ENCODE peak calls at places on chromosome 6, in four cellular contexts. One of them, this sample, is unnamed.
A peak's percentile ranks its signal among the peaks of the same experiment; 100 is the strongest.

GRCh38 chr6:1426416-1426815 is 37.0 kb downstream of the FOXF2 start:
- DNase-seq in GM23338: no peak
- DNase-seq in hepatocyte: no peak
- DNase-seq in OCI-LY7: no peak
- DNase-seq in this sample: no peak

GRCh38 chr6:12967686-12968085 is 251.1 kb downstream of the PHACTR1 start:
- DNase-seq in GM23338: no peak
- DNase-seq in hepatocyte: no peak
- DNase-seq in OCI-LY7: no peak
- DNase-seq in this sample: peak; percentile 70

GRCh38 chr6:127481081-127481480 is 21.9 kb upstream of the KIAA0408 start:
- DNase-seq in GM23338: no peak
- DNase-seq in hepatocyte: no peak
- DNase-seq in OCI-LY7: no peak
- DNase-seq in this sample: no peak

GRCh38 chr6:137641474-137642077 is 147.4 kb upstream of the OLIG3 start:
- DNase-seq in GM23338: peak; percentile 84
- DNase-seq in hepatocyte: peak; percentile 84
- DNase-seq in OCI-LY7: peak; percentile 76
- DNase-seq in this sample: peak; percentile 85

GRCh38 chr6:11265932-11266331 is 33.5 kb upstream of the NEDD9 start:
- DNase-seq in GM23338: no peak
- DNase-seq in hepatocyte: no peak
- DNase-seq in OCI-LY7: no peak
- DNase-seq in this sample: no peak

GRCh38 chr6:7173843-7174503 is 66.2 kb downstream of the RREB1 start:
- DNase-seq in GM23338: peak; percentile 66
- DNase-seq in hepatocyte: no peak
- DNase-seq in OCI-LY7: no peak
- DNase-seq in this sample: no peak

GRCh38 chr6:164252952-164253351 is 838.4 kb downstream of the QKI start:
- DNase-seq in GM23338: peak; percentile 44
- DNase-seq in hepatocyte: peak; percentile 26
- DNase-seq in OCI-LY7: no peak
- DNase-seq in this sample: peak; percentile 22

GRCh38 chr6:30130887-30131862 is 4.8 kb upstream of the TRIM40 start:
- DNase-seq in GM23338: peak; percentile 92
- DNase-seq in hepatocyte: peak; percentile 93
- DNase-seq in OCI-LY7: peak; percentile 89
- DNase-seq in this sample: peak; percentile 91

GRCh38 chr6:45690846-45691245 is 313.1 kb upstream of the SUPT3H start:
- DNase-seq in GM23338: no peak
- DNase-seq in hepatocyte: no peak
- DNase-seq in OCI-LY7: no peak
- DNase-seq in this sample: peak; percentile 49

GRCh38 chr6:50249493-50249892 is 199.8 kb upstream of the DEFB112 start:
- DNase-seq in GM23338: no peak
- DNase-seq in hepatocyte: no peak
- DNase-seq in OCI-LY7: no peak
- DNase-seq in this sample: no peak

GRCh38 chr6:149923327-149923986 is 536 bp upstream of the RAET1G start:
- DNase-seq in GM23338: no peak
- DNase-seq in hepatocyte: peak; percentile 14
- DNase-seq in OCI-LY7: no peak
- DNase-seq in this sample: no peak

GRCh38 chr6:15498640-15499039 is 164.2 kb downstream of the DTNBP1 start:
- DNase-seq in GM23338: no peak
- DNase-seq in hepatocyte: no peak
- DNase-seq in OCI-LY7: no peak
- DNase-seq in this sample: peak; percentile 52
- H3K36me3 ChIP-seq in GM23338: peaks cover 52% of the 10 kb centered on the region
- H3K36me3 ChIP-seq in hepatocyte: no peaks in the 10 kb centered on the region
- H3K36me3 ChIP-seq in OCI-LY7: peaks cover 3% of the 10 kb centered on the region
- H3K36me3 ChIP-seq in this sample: peaks cover 9% of the 10 kb centered on the region

DNA sequence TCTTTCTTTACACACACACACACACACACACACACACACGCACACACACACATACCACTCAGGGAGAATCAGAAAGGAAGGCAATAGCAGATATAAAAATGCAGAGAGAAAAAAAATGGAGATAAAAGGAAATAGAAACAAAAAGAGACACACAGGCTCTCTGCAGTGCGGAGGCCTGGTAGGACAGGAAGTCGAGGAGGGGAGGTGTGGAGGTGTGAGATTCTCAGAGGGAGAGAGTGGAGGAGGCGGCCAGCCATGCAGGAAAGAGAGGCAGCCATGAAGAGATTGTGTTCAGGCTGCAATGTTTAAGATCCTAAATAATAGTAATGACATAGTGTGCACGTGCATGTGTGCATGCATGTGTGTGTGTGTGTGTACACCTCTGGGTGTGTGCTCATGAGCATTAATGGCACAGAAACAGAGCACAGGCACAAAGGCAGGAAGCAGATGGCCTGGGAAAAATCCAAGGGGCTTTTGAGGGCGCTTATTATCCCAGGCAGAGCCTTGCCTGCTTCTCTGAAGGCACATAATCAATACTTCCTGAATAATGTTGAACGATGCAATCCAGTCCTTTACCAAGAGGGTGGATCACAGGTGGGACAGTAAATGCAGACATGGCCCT is 202.1 kb upstream of the LRFN2 start:
- DNase-seq in GM23338: peak; percentile 28
- DNase-seq in hepatocyte: no peak
- DNase-seq in OCI-LY7: no peak
- DNase-seq in this sample: no peak
- TF ChIP-seq EZH2phosphoT487 in GM23338: no peak
- TF ChIP-seq EZH2phosphoT487 in hepatocyte: no peak
- TF ChIP-seq EZH2phosphoT487 in OCI-LY7: no peak
- TF ChIP-seq EZH2phosphoT487 in this sample: no peak

GRCh38 chr6:72689107-72689954 is 67.5 kb downstream of the KCNQ5 start:
- DNase-seq in GM23338: no peak
- DNase-seq in hepatocyte: no peak
- DNase-seq in OCI-LY7: peak; percentile 8
- DNase-seq in this sample: peak; percentile 58
- H3K36me3 ChIP-seq in GM23338: no peaks in the 10 kb centered on the region
- H3K36me3 ChIP-seq in hepatocyte: no peaks in the 10 kb centered on the region
- H3K36me3 ChIP-seq in OCI-LY7: peaks cover 28% of the 10 kb centered on the region
- H3K36me3 ChIP-seq in this sample: peaks cover 7% of the 10 kb centered on the region

GRCh38 chr6:35049885-35050284 is 91.3 kb downstream of the TCP11 start:
- DNase-seq in GM23338: no peak
- DNase-seq in hepatocyte: peak; percentile 61
- DNase-seq in OCI-LY7: no peak
- DNase-seq in this sample: peak; percentile 68

GRCh38 chr6:35050988-35051330 is 90.2 kb downstream of the TCP11 start:
- DNase-seq in GM23338: no peak
- DNase-seq in hepatocyte: no peak
- DNase-seq in OCI-LY7: no peak
- DNase-seq in this sample: no peak

GRCh38 chr6:35049346-35049745 is 91.8 kb downstream of the TCP11 start:
- DNase-seq in GM23338: no peak
- DNase-seq in hepatocyte: no peak
- DNase-seq in OCI-LY7: no peak
- DNase-seq in this sample: no peak

GRCh38 chr6:35051393-35051792 is 89.7 kb downstream of the TCP11 start:
- DNase-seq in GM23338: no peak
- DNase-seq in hepatocyte: no peak
- DNase-seq in OCI-LY7: no peak
- DNase-seq in this sample: no peak

DNA sequence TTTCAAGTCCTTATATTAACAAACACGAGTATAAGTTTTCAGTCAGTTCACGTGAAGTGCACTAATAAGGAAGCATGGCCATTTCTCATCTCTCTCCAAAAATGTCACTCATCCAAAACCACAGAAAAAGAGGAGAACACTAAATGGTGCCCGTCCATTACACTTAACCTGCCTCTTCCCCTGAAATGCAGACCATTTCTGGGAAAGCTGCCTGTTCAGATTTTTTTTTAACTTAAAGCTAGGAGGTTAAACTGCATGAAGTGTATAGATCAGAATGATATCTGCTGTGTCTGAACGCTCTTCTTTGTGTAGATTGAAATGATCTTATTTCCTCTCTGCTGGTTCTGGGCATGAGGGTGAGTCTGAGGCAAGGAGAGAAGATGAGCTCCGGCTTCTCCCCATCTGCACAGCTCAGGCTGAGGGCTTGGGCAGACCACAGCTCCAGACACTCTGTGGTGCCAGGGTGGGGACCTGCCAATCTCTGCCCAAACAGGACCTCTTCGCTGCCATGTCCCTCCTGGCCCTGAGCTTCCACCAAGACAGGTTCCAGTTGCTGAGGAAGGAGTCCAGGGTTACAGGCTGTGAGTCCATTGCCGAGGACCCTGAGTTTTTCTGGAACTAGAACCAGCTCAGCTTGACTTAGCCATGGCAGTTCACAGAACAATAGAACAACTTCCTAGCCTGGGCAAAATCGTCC is 90.7 kb downstream of the TCP11 start:
- DNase-seq in GM23338: no peak
- DNase-seq in hepatocyte: no peak
- DNase-seq in OCI-LY7: no peak
- DNase-seq in this sample: no peak
- TF ChIP-seq EZH2phosphoT487 in GM23338: no peak
- TF ChIP-seq EZH2phosphoT487 in hepatocyte: no peak
- TF ChIP-seq EZH2phosphoT487 in OCI-LY7: no peak
- TF ChIP-seq EZH2phosphoT487 in this sample: no peak

DNA sequence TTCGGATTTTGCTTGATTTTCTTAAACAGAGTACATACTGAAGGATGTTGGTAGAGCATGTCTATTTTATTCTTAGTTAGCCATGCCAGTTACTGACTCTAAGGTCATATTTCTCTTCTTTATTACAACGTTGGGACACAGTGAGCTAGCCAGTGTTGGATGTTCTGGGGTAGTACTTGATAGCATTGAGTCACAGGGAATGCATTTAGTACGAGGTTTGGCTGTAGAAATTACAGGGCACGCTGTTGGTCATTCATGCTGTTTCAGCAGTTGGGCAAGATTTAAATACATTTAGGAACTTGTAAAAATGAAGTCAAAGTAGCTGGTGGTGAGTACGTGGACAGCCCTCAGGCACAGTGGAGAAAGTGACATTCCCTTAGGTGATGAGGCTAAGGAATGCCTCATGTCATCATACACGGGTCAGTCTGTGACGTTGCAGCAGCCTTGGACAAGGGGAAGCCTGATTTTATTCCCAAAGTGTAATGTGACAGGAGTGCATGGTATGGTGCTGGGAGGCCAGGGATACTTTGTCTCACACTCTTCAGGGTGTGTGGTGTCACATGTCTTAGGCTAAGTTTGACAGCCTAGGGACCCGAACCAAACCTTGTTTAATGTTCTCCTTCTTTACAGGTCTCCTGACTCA is 57.7 kb upstream of the SLC22A1 start:
- DNase-seq in GM23338: no peak
- DNase-seq in hepatocyte: no peak
- DNase-seq in OCI-LY7: no peak
- DNase-seq in this sample: no peak
- H3K36me3 ChIP-seq in GM23338: peaks cover 19% of the 10 kb centered on the region
- H3K36me3 ChIP-seq in hepatocyte: peaks cover 7% of the 10 kb centered on the region
- H3K36me3 ChIP-seq in OCI-LY7: peaks cover 75% of the 10 kb centered on the region
- H3K36me3 ChIP-seq in this sample: peaks cover 8% of the 10 kb centered on the region

This sample was measured in GM23248.